ENCODE peak calls at places on chromosomes 3 and 15, in four cellular contexts. One of them, this sample, is unnamed. For H3K4me1 and H3K27me3, the result is how much of the 10 kb centered on the place peaks cover.

GRCh38 chr3:49165771-49166751 is at the start of gene CCDC71:
- DNase-seq in CD8-positive, alpha-beta T cell: peak
- DNase-seq in left ventricle myocardium inferior: peak
- DNase-seq in K562: peak
- DNase-seq in this sample: peak

GRCh38 chr15:84023636-84024035 is 211.9 kb upstream of the GOLGA6L4 start:
- DNase-seq in CD8-positive, alpha-beta T cell: no peak
- DNase-seq in left ventricle myocardium inferior: no peak
- DNase-seq in K562: peak
- DNase-seq in this sample: no peak

GRCh38 chr3:43638594-43639447 is 17.0 kb upstream of the ANO10 start:
- DNase-seq in CD8-positive, alpha-beta T cell: no peak
- DNase-seq in left ventricle myocardium inferior: no peak
- DNase-seq in K562: peak
- DNase-seq in this sample: no peak

GRCh38 chr3:5473471-5473870 is 286.0 kb downstream of the EDEM1 start:
- DNase-seq in CD8-positive, alpha-beta T cell: no peak
- DNase-seq in left ventricle myocardium inferior: no peak
- DNase-seq in K562: no peak
- DNase-seq in this sample: no peak

GRCh38 chr3:146128179-146128578 is 32.8 kb downstream of the PLOD2 start:
- DNase-seq in CD8-positive, alpha-beta T cell: no peak
- DNase-seq in left ventricle myocardium inferior: no peak
- DNase-seq in K562: no peak
- DNase-seq in this sample: no peak

GRCh38 chr3:165181556-165181955 is 14.6 kb downstream of the SLITRK3 start:
- DNase-seq in CD8-positive, alpha-beta T cell: no peak
- DNase-seq in left ventricle myocardium inferior: no peak
- DNase-seq in K562: no peak
- DNase-seq in this sample: no peak

GRCh38 chr3:100068758-100069345 is 45.4 kb downstream of the FILIP1L start:
- DNase-seq in CD8-positive, alpha-beta T cell: peak
- DNase-seq in left ventricle myocardium inferior: peak
- DNase-seq in K562: peak
- DNase-seq in this sample: peak

GRCh38 chr3:136194409-136195257 is 1.5 kb downstream of the MSL2 start:
- DNase-seq in CD8-positive, alpha-beta T cell: peak
- DNase-seq in left ventricle myocardium inferior: peak
- DNase-seq in K562: no peak
- DNase-seq in this sample: peak

GRCh38 chr3:179961081-179962078 is 75.4 kb downstream of the PEX5L start:
- DNase-seq in CD8-positive, alpha-beta T cell: no peak
- DNase-seq in left ventricle myocardium inferior: no peak
- DNase-seq in K562: no peak
- DNase-seq in this sample: no peak

GRCh38 chr15:31200735-31201151 is 99.2 kb upstream of the TRPM1 start:
- DNase-seq in CD8-positive, alpha-beta T cell: peak
- DNase-seq in left ventricle myocardium inferior: peak
- DNase-seq in K562: peak
- DNase-seq in this sample: peak

GRCh38 chr3:10495003-10495402 is 10.4 kb downstream of the ATP2B2 start:
- DNase-seq in CD8-positive, alpha-beta T cell: no peak
- DNase-seq in left ventricle myocardium inferior: peak
- DNase-seq in K562: peak
- DNase-seq in this sample: no peak

GRCh38 chr15:39864116-39864515 is 56.0 kb downstream of the GPR176 start:
- DNase-seq in CD8-positive, alpha-beta T cell: no peak
- DNase-seq in left ventricle myocardium inferior: no peak
- DNase-seq in K562: no peak
- DNase-seq in this sample: no peak

GRCh38 chr15:31396881-31397560 is 70.4 kb downstream of the KLF13 start:
- DNase-seq in CD8-positive, alpha-beta T cell: no peak
- DNase-seq in left ventricle myocardium inferior: peak
- DNase-seq in K562: peak
- DNase-seq in this sample: peak

GRCh38 chr15:93152264-93152884 is 63.4 kb upstream of the RGMA start:
- DNase-seq in CD8-positive, alpha-beta T cell: peak
- DNase-seq in left ventricle myocardium inferior: no peak
- DNase-seq in K562: no peak
- DNase-seq in this sample: no peak

GRCh38 chr15:99238849-99239248 is 10.5 kb downstream of the TTC23 start:
- DNase-seq in CD8-positive, alpha-beta T cell: no peak
- DNase-seq in left ventricle myocardium inferior: no peak
- DNase-seq in K562: no peak
- DNase-seq in this sample: no peak
- H3K4me3 ChIP-seq in CD8-positive, alpha-beta T cell: no peak
- H3K4me3 ChIP-seq in left ventricle myocardium inferior: no peak
- H3K4me3 ChIP-seq in K562: no peak
- H3K4me3 ChIP-seq in this sample: no peak

DNA sequence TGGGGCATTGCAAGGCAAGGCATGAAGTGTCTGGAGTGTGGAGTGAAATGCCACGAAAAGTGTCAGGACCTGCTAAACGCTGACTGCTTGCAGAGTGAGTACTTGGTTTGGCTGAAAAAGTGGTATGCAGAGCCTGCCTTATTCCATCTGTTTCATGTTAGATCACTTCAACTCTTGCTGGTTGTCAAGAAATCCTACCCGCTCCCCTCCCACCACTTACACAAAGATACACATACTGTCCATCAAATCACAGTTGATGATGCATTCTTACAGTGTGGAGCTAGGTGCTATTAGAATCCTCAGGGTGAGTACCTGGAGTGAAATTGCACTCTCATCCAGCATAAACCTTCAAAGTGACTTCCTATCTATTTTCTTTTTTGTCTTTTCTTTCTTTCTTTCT is 272.1 kb downstream of the UNC13C start:
- DNase-seq in CD8-positive, alpha-beta T cell: no peak
- DNase-seq in left ventricle myocardium inferior: no peak
- DNase-seq in K562: no peak
- DNase-seq in this sample: no peak
- H3K4me1 ChIP-seq in CD8-positive, alpha-beta T cell: under half
- H3K4me1 ChIP-seq in left ventricle myocardium inferior: under half
- H3K4me1 ChIP-seq in K562: under half
- H3K4me1 ChIP-seq in this sample: under half

DNA sequence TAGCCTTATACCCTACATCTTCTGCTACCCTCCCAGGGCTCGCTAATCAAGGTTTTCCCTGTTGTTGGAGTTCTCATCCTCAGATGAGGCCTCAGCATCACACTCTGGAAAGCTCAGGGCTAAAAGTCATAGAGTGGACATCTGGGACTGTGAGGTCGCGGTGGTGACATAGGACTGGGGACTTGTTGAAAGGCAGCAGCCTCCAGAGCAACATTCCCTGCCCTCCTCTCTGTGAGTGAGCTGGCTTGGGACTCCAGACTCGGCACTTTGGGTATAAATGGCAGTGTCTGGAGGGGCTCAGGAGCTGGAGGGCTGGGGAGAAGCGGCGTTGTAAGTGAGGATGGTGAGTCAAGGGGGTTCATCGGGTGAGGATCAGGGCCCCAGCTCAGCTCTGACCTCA is 2.7 kb downstream of the CA12 start:
- DNase-seq in CD8-positive, alpha-beta T cell: no peak
- DNase-seq in left ventricle myocardium inferior: no peak
- DNase-seq in K562: no peak
- DNase-seq in this sample: no peak
- H3K27me3 ChIP-seq in CD8-positive, alpha-beta T cell: under half
- H3K27me3 ChIP-seq in left ventricle myocardium inferior: half or more
- H3K27me3 ChIP-seq in K562: under half
- H3K27me3 ChIP-seq in this sample: under half

GRCh38 chr15:69297642-69298353 is 914 bp upstream of the PAQR5 start:
- DNase-seq in CD8-positive, alpha-beta T cell: no peak
- DNase-seq in left ventricle myocardium inferior: no peak
- DNase-seq in K562: no peak
- DNase-seq in this sample: peak

GRCh38 chr15:69299451-69300128 is 878 bp downstream of the PAQR5 start:
- DNase-seq in CD8-positive, alpha-beta T cell: no peak
- DNase-seq in left ventricle myocardium inferior: no peak
- DNase-seq in K562: no peak
- DNase-seq in this sample: peak

GRCh38 chr15:69298354-69298696 is 387 bp upstream of the PAQR5 start:
- DNase-seq in CD8-positive, alpha-beta T cell: no peak
- DNase-seq in left ventricle myocardium inferior: no peak
- DNase-seq in K562: no peak
- DNase-seq in this sample: peak

GRCh38 chr15:69300129-69300588 is 1.4 kb downstream of the PAQR5 start:
- DNase-seq in CD8-positive, alpha-beta T cell: no peak
- DNase-seq in left ventricle myocardium inferior: no peak
- DNase-seq in K562: no peak
- DNase-seq in this sample: peak

GRCh38 chr15:69298697-69299441 is at the start of gene PAQR5:
- DNase-seq in CD8-positive, alpha-beta T cell: no peak
- DNase-seq in left ventricle myocardium inferior: peak
- DNase-seq in K562: peak
- DNase-seq in this sample: peak
- H3K4me3 ChIP-seq in CD8-positive, alpha-beta T cell: no peak
- H3K4me3 ChIP-seq in left ventricle myocardium inferior: peak
- H3K4me3 ChIP-seq in K562: no peak
- H3K4me3 ChIP-seq in this sample: peak

GRCh38 chr3:25476639-25477038 is 48.6 kb downstream of the RARB start:
- DNase-seq in CD8-positive, alpha-beta T cell: no peak
- DNase-seq in left ventricle myocardium inferior: no peak
- DNase-seq in K562: no peak
- DNase-seq in this sample: no peak

GRCh38 chr3:25480811-25481210 is 52.7 kb downstream of the RARB start:
- DNase-seq in CD8-positive, alpha-beta T cell: no peak
- DNase-seq in left ventricle myocardium inferior: no peak
- DNase-seq in K562: no peak
- DNase-seq in this sample: no peak

GRCh38 chr3:25479727-25480010 is 51.6 kb downstream of the RARB start:
- DNase-seq in CD8-positive, alpha-beta T cell: no peak
- DNase-seq in left ventricle myocardium inferior: no peak
- DNase-seq in K562: no peak
- DNase-seq in this sample: no peak

GRCh38 chr3:25478964-25479726 is 51.1 kb downstream of the RARB start:
- DNase-seq in CD8-positive, alpha-beta T cell: no peak
- DNase-seq in left ventricle myocardium inferior: no peak
- DNase-seq in K562: no peak
- DNase-seq in this sample: no peak

DNA sequence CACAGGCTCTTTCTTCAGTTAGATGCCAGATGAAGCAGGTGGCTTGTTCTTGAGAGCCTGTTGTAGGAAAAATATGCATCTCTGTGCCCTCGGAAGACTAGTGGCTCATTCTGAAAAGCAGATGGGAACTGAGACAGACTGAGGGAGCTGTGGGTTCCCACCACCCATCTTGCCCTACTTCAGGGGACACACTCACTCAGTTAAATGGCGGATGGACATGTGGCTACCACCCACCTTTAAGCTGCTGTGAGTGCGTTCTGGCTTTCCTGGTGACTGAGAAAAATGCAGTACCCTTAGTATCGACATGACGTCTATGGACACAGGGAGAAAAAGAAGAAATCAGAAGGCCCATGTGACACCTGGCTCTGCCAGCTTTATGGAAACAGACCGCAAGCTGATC is 50.3 kb downstream of the RARB start:
- DNase-seq in CD8-positive, alpha-beta T cell: no peak
- DNase-seq in left ventricle myocardium inferior: no peak
- DNase-seq in K562: no peak
- DNase-seq in this sample: no peak
- H3K4me1 ChIP-seq in CD8-positive, alpha-beta T cell: under half
- H3K4me1 ChIP-seq in left ventricle myocardium inferior: half or more
- H3K4me1 ChIP-seq in K562: under half
- H3K4me1 ChIP-seq in this sample: under half

GRCh38 chr3:139199421-139200010 is 144.3 kb upstream of the MRPS22 start:
- DNase-seq in CD8-positive, alpha-beta T cell: no peak
- DNase-seq in left ventricle myocardium inferior: no peak
- DNase-seq in K562: no peak
- DNase-seq in this sample: no peak
- H3K27me3 ChIP-seq in CD8-positive, alpha-beta T cell: under half
- H3K27me3 ChIP-seq in left ventricle myocardium inferior: under half
- H3K27me3 ChIP-seq in K562: under half
- H3K27me3 ChIP-seq in this sample: under half

GRCh38 chr15:82641129-82641798 is 5.9 kb downstream of the CPEB1 start:
- DNase-seq in CD8-positive, alpha-beta T cell: no peak
- DNase-seq in left ventricle myocardium inferior: no peak
- DNase-seq in K562: no peak
- DNase-seq in this sample: no peak
- H3K4me3 ChIP-seq in CD8-positive, alpha-beta T cell: no peak
- H3K4me3 ChIP-seq in left ventricle myocardium inferior: no peak
- H3K4me3 ChIP-seq in K562: no peak
- H3K4me3 ChIP-seq in this sample: no peak

GRCh38 chr15:81310480-81310879 is 13.5 kb downstream of the STARD5 start:
- DNase-seq in CD8-positive, alpha-beta T cell: no peak
- DNase-seq in left ventricle myocardium inferior: no peak
- DNase-seq in K562: no peak
- DNase-seq in this sample: no peak

GRCh38 chr15:81313686-81314085 is 10.3 kb downstream of the STARD5 start:
- DNase-seq in CD8-positive, alpha-beta T cell: no peak
- DNase-seq in left ventricle myocardium inferior: no peak
- DNase-seq in K562: no peak
- DNase-seq in this sample: no peak

GRCh38 chr15:81312790-81313543 is 11.0 kb downstream of the STARD5 start:
- DNase-seq in CD8-positive, alpha-beta T cell: no peak
- DNase-seq in left ventricle myocardium inferior: peak
- DNase-seq in K562: no peak
- DNase-seq in this sample: peak

GRCh38 chr15:81309647-81310460 is 14.1 kb downstream of the STARD5 start:
- DNase-seq in CD8-positive, alpha-beta T cell: no peak
- DNase-seq in left ventricle myocardium inferior: no peak
- DNase-seq in K562: no peak
- DNase-seq in this sample: no peak

DNA sequence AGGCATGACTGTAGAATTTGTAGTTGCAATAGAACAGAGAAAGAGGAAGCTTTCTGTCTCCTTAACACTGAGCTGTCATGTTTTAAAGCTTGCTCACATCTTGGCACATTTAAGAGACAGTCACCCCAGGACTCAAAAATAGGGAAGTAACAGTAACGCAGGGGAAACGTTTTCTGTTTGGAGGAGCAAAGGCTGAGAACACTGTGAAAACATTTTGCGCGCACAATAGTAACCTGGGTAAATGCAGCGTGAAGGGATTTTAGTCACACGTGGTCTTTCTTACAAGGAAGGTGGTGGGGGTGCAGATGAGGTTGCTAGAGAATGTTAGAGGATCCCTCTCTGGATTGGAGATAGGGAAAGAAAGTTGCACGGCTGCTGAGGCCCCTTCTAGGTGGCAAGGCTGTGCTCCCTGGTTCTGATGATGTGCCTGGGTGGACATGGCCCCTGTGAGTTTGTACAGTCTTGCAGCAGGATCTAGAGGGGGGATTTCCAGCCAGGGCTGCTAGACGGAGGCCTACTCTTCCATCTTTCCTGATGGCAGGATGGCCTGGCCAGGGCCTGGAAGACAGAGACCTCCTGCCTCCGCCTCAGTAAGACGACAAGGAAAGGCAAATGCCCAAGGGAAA is 12.0 kb downstream of the STARD5 start:
- DNase-seq in CD8-positive, alpha-beta T cell: no peak
- DNase-seq in left ventricle myocardium inferior: no peak
- DNase-seq in K562: no peak
- DNase-seq in this sample: no peak
- H3K4me1 ChIP-seq in CD8-positive, alpha-beta T cell: half or more
- H3K4me1 ChIP-seq in left ventricle myocardium inferior: under half
- H3K4me1 ChIP-seq in K562: under half
- H3K4me1 ChIP-seq in this sample: under half

GRCh38 chr3:138963161-138963560 is 16.1 kb downstream of the FOXL2NB start:
- DNase-seq in CD8-positive, alpha-beta T cell: no peak
- DNase-seq in left ventricle myocardium inferior: no peak
- DNase-seq in K562: no peak
- DNase-seq in this sample: no peak
- H3K27me3 ChIP-seq in CD8-positive, alpha-beta T cell: under half
- H3K27me3 ChIP-seq in left ventricle myocardium inferior: half or more
- H3K27me3 ChIP-seq in K562: under half
- H3K27me3 ChIP-seq in this sample: half or more

This sample was measured in upper lobe of right lung.